ENCODE peak calls at places on chromosomes 4 and X, in eight cellular contexts. I, A, H, F, N, E, J and T are unnamed samples.

GRCh38 chr4:87077834-87078585 is 142.4 kb downstream of the KLHL8 start:
- DNase-seq in F (no peak), H (no peak), I (no peak), N (no peak), J (no peak), E (no peak), A (no peak), T (no peak)

GRCh38 chr4:55553442-55553841 is 6.7 kb upstream of the CLOCK start:
- DNase-seq in H (no peak), N (no peak), J (peak), A (no peak), F (no peak), E (no peak), I (no peak), T (no peak)

GRCh38 chr4:110514889-110515479 is 39.0 kb downstream of the ENPEP start:
- DNase-seq in E (no peak), H (peak), A (no peak), N (no peak), J (peak), F (no peak), I (peak), T (no peak)

GRCh38 chr4:80492761-80493160 is 157.2 kb downstream of the CFAP299 start:
- DNase-seq in E (no peak), F (no peak), A (no peak), N (no peak), H (no peak), J (no peak), I (no peak), T (no peak)

GRCh38 chr4:8765084-8765483 is 106.6 kb downstream of the HMX1 start:
- DNase-seq in A (peak), F (peak), H (no peak), I (no peak), N (no peak), J (no peak), E (no peak), T (peak)

GRCh38 chr4:72326692-72327632 is 242.1 kb downstream of the ADAMTS3 start:
- DNase-seq in A (no peak), F (no peak), I (peak), J (no peak), N (no peak), H (peak), E (no peak), T (no peak)

GRCh38 chrX:15973299-15973698 is 118.7 kb upstream of the AP1S2 start:
- DNase-seq in E (no peak), I (peak), H (peak), N (peak), J (peak), F (no peak), A (no peak), T (peak)

GRCh38 chr4:10173754-10174749 is 57.5 kb upstream of the WDR1 start:
- DNase-seq in F (no peak), N (no peak), E (no peak), H (peak), A (no peak), I (no peak), J (no peak), T (no peak)

GRCh38 chr4:146237092-146237491 is 22.8 kb downstream of the REELD1 start:
- DNase-seq in F (no peak), H (no peak), N (no peak), I (no peak), J (no peak), E (no peak), A (no peak), T (no peak)

GRCh38 chr4:146637853-146638800 is 566 bp upstream of the POU4F2 start:
- DNase-seq in A (no peak), F (peak), E (no peak), I (peak), H (peak), N (no peak), J (no peak), T (peak)

GRCh38 chrX:55326985-55327384 is 62.3 kb upstream of the PAGE3 start:
- DNase-seq in I (no peak), F (no peak), A (no peak), J (no peak), H (no peak), N (no peak), E (no peak), T (no peak)

GRCh38 chr4:111537165-111537564 is 608.1 kb upstream of the FAM241A start:
- DNase-seq in J (no peak), A (no peak), H (no peak), F (no peak), N (no peak), E (no peak), I (no peak), T (no peak)

GRCh38 chr4:143700420-143701352 is at the start of gene FREM3:
- DNase-seq in J (no peak), I (peak), H (peak), F (peak), N (no peak), A (peak), E (no peak), T (peak)

GRCh38 chr4:110629214-110629754 is 6.4 kb upstream of the PITX2 start:
- DNase-seq in J (no peak), N (no peak), I (peak), F (peak), H (no peak), E (no peak), A (no peak), T (peak)

GRCh38 chrX:103464774-103465117 is 54.5 kb downstream of the RAB40A start:
- DNase-seq in I (peak), F (peak), N (peak), E (no peak), H (peak), J (peak), A (no peak), T (peak)

GRCh38 chrX:12791253-12792228 is at the start of gene PRPS2:
- DNase-seq in N (peak), I (peak), E (peak), F (peak), H (peak), A (peak), J (peak), T (peak)

GRCh38 chrX:150581093-150581775 is 12.8 kb downstream of the MTM1 start:
- DNase-seq in F (no peak), E (no peak), I (no peak), A (no peak), J (peak), N (no peak), H (no peak), T (no peak)

GRCh38 chrX:20971250-20971649 is 403.0 kb upstream of the CNKSR2 start:
- DNase-seq in I (no peak), H (no peak), A (no peak), N (no peak), E (no peak), J (no peak), F (no peak), T (no peak)

GRCh38 chr4:5676763-5677162 is 31.6 kb downstream of the EVC2 start:
- DNase-seq in A (no peak), I (no peak), N (no peak), F (no peak), J (no peak), E (no peak), H (no peak), T (no peak)

GRCh38 chrX:333611-334311 is 15.2 kb upstream of the GTPBP6 start:
- DNase-seq in H (no peak), E (no peak), N (no peak), I (no peak), A (peak), F (peak), J (no peak), T (no peak)

GRCh38 chr4:26557164-26557563 is 26.7 kb upstream of the TBC1D19 start:
- DNase-seq in H (no peak), I (no peak), E (no peak), F (no peak), N (no peak), J (peak), A (no peak), T (no peak)